ENCODE peak calls at places on chromosomes 1 and 21, in seven cellular contexts. G is ELF-1, F is SHP77, T is renal cortical epithelial cell, V is NCI-H774, O is neural progenitor cell, M is prostate gland. R is an unnamed sample.

GRCh38 chr1:116877369-116877768 is 32.3 kb upstream of the PTGFRN start:
- DNase-seq in F (no peak), G (no peak), T (no peak), O (no peak), V (no peak), M (no peak), R (no peak)

GRCh38 chr21:44382536-44382935 is 29.1 kb downstream of the TRPM2 start:
- DNase-seq in T (no peak), V (no peak), M (no peak), F (no peak), O (no peak), G (no peak), R (no peak)

GRCh38 chr1:173392895-173393654 is 84.1 kb upstream of the PRDX6 start:
- DNase-seq in O (no peak), M (no peak), G (peak), V (no peak), T (peak), F (no peak), R (peak)

GRCh38 chr1:178643871-178644270 is 81.2 kb upstream of the RALGPS2 start:
- DNase-seq in F (no peak), M (no peak), O (no peak), T (no peak), G (no peak), V (no peak), R (no peak)

GRCh38 chr1:201748331-201748730 is 80.6 kb upstream of the IPO9 start:
- DNase-seq in T (peak), G (peak), V (no peak), F (no peak), O (peak), M (no peak), R (peak)

GRCh38 chr1:219161371-219161975 is 12.2 kb upstream of the LYPLAL1 start:
- DNase-seq in V (no peak), T (peak), F (no peak), G (no peak), M (no peak), O (no peak), R (peak)

GRCh38 chr1:78229344-78229743 is 183.6 kb downstream of the GIPC2 start:
- DNase-seq in M (no peak), V (no peak), T (peak), O (no peak), G (no peak), F (no peak), R (no peak)

GRCh38 chr21:35303085-35303484 is 254.0 kb upstream of the RUNX1 start:
- DNase-seq in V (no peak), G (no peak), O (no peak), F (no peak), T (peak), M (no peak), R (no peak)

GRCh38 chr1:80171101-80171500 is 1164.6 kb upstream of the ADGRL4 start:
- DNase-seq in F (no peak), V (no peak), T (peak), M (no peak), G (no peak), O (no peak), R (peak)

GRCh38 chr21:29299046-29299905 is 554 bp downstream of the BACH1 start:
- DNase-seq in F (peak), O (peak), M (peak), T (peak), G (peak), V (peak), R (peak)

GRCh38 chr1:25774206-25774804 is 25.7 kb upstream of the SELENON start:
- DNase-seq in V (no peak), T (no peak), O (no peak), M (no peak), G (no peak), F (no peak), R (no peak)

GRCh38 chr1:109252893-109253802 is 3.8 kb downstream of the CELSR2 start:
- DNase-seq in F (no peak), V (no peak), O (no peak), G (no peak), M (peak), T (peak), R (peak)

GRCh38 chr1:23745515-23745914 is 2.2 kb downstream of the ELOA start:
- DNase-seq in O (peak), F (no peak), G (no peak), V (no peak), T (peak), M (no peak), R (peak)

GRCh38 chr1:151282883-151283725 is 1.0 kb downstream of the ZNF687 start:
- DNase-seq in O (peak), T (no peak), M (no peak), G (no peak), V (no peak), F (no peak), R (peak)

GRCh38 chr1:60622486-60622885 is 459.9 kb upstream of the NFIA start:
- DNase-seq in G (no peak), F (no peak), T (no peak), M (no peak), O (no peak), V (no peak), R (peak)

GRCh38 chr1:72568113-72568512 is 285.8 kb upstream of the NEGR1 start:
- DNase-seq in V (no peak), M (no peak), F (no peak), G (no peak), O (no peak), T (peak), R (no peak)

GRCh38 chr1:206513312-206514111 is 6.2 kb downstream of the RASSF5 start:
- DNase-seq in V (no peak), G (no peak), O (no peak), F (no peak), M (peak), T (peak), R (no peak)

GRCh38 chr1:46180082-46180616 is 3.9 kb upstream of the P3R3URF start:
- DNase-seq in T (peak), O (peak), F (peak), G (peak), V (peak), M (peak), R (peak)

GRCh38 chr1:222095606-222096475 is 354.0 kb upstream of the DUSP10 start:
- DNase-seq in O (peak), F (peak), V (no peak), G (peak), T (no peak), M (no peak), R (peak)

GRCh38 chr1:92970990-92971689 is 9.9 kb upstream of the DIPK1A start:
- DNase-seq in G (no peak), O (no peak), T (no peak), V (no peak), M (no peak), F (no peak), R (no peak)

GRCh38 chr1:168091063-168091462 is 45.7 kb downstream of the GPR161 start:
- DNase-seq in G (no peak), O (no peak), V (no peak), T (no peak), M (no peak), F (no peak), R (no peak)

GRCh38 chr1:20158358-20159070 is 19.4 kb downstream of the PLA2G2F start:
- DNase-seq in M (no peak), V (no peak), O (no peak), G (no peak), F (no peak), T (no peak), R (no peak)

GRCh38 chr1:27561126-27561899 is 42.6 kb downstream of the AHDC1 start:
- DNase-seq in V (no peak), O (peak), M (no peak), T (no peak), F (no peak), G (no peak), R (peak)

GRCh38 chr1:17615959-17616358 is 76.5 kb downstream of the ARHGEF10L start:
- DNase-seq in T (no peak), G (no peak), V (no peak), F (no peak), M (no peak), O (no peak), R (no peak)

GRCh38 chr1:93758842-93759515 is 77.3 kb upstream of the BCAR3 start:
- DNase-seq in O (no peak), G (no peak), T (peak), M (no peak), F (no peak), V (no peak), R (peak)

GRCh38 chr1:204384636-204385354 is 25.1 kb upstream of the PLEKHA6 start:
- DNase-seq in T (peak), G (no peak), M (peak), V (no peak), O (no peak), F (no peak), R (no peak)

GRCh38 chr1:235649722-235650163 is at the start of gene GNG4:
- DNase-seq in G (no peak), M (peak), O (peak), T (no peak), V (peak), F (peak), R (peak)

GRCh38 chr1:93798301-93798700 is 80.7 kb downstream of the DNTTIP2 start:
- DNase-seq in O (no peak), F (no peak), G (no peak), V (no peak), T (no peak), M (no peak), R (no peak)

GRCh38 chr1:109659997-109660755 is 4.3 kb downstream of the GSTM4 start:
- DNase-seq in T (peak), G (no peak), O (no peak), M (no peak), V (no peak), F (no peak), R (peak)

R was measured in left kidney.